ENCODE peak calls at places on chromosomes 13 and 19, in six cellular contexts. X is HCT116, K is K562, L is H1, T is HepG2, D is SK-N-SH. Y is an unnamed sample.

GRCh38 chr19:35000647-35001501 is 751 bp downstream of the GRAMD1A start:
- DNase-seq in K (peak; percentile 79), D (peak; percentile 53), T (peak; percentile 59), L (no peak), X (no peak), Y (no peak)

GRCh38 chr13:110483386-110483785 is 78.1 kb downstream of the RAB20 start:
- DNase-seq in D (no peak), L (no peak), T (no peak), K (no peak), X (no peak), Y (no peak)

GRCh38 chr19:28074773-28075172 is 1138.2 kb downstream of the UQCRFS1 start:
- DNase-seq in K (no peak), T (no peak), D (no peak), X (no peak), L (no peak), Y (no peak)

GRCh38 chr13:77055158-77055557 is 28.2 kb upstream of the FBXL3 start:
- DNase-seq in L (no peak), D (no peak), T (no peak), K (no peak), X (no peak), Y (peak; percentile 51)

GRCh38 chr13:42041684-42042035 is 6.8 kb upstream of the DGKH start:
- DNase-seq in X (no peak), T (no peak), L (peak; percentile 71), K (peak; percentile 10), D (peak; percentile 75), Y (peak; percentile 60)

GRCh38 chr19:35248310-35249145 is at the start of gene LSR:
- DNase-seq in X (peak; percentile 94), L (peak; percentile 93), K (peak; percentile 95), D (no peak), T (peak; percentile 89), Y (peak; percentile 91)

GRCh38 chr19:23391239-23391638 is 4.0 kb downstream of the ZNF91 start:
- DNase-seq in K (no peak), D (no peak), T (no peak), L (no peak), X (no peak), Y (no peak)

GRCh38 chr13:39538826-39539555 is 64.0 kb downstream of the LHFPL6 start:
- DNase-seq in D (no peak), K (no peak), L (no peak), T (no peak), X (no peak), Y (no peak)

GRCh38 chr19:38049105-38049649 is 142.2 kb downstream of the SIPA1L3 start:
- DNase-seq in T (no peak), K (no peak), X (no peak), D (no peak), L (no peak), Y (no peak)

GRCh38 chr13:43880451-43880850 is 747 bp downstream of the LACC1 start:
- DNase-seq in D (no peak), K (no peak), T (no peak), X (no peak), L (no peak), Y (no peak)

GRCh38 chr19:1264801-1265610 is 4.1 kb upstream of the CIRBP start:
- DNase-seq in D (no peak), T (peak; percentile 84), L (peak; percentile 81), X (no peak), K (peak; percentile 50), Y (no peak)

GRCh38 chr13:97011446-97012131 is 17.3 kb upstream of the OXGR1 start:
- DNase-seq in D (no peak), X (no peak), K (no peak), T (no peak), L (no peak), Y (no peak)

GRCh38 chr19:43901395-43902390 is 33.4 kb downstream of the ZNF45 start:
- DNase-seq in L (peak; percentile 88), D (peak; percentile 78), K (peak; percentile 77), X (no peak), T (peak; percentile 80), Y (no peak)

GRCh38 chr19:3233831-3234230 is 9.4 kb downstream of the CELF5 start:
- DNase-seq in L (no peak), T (no peak), D (no peak), X (no peak), K (no peak), Y (no peak)

GRCh38 chr13:25882732-25883357 is 169.0 kb downstream of the SHISA2 start:
- DNase-seq in K (no peak), T (no peak), D (peak; percentile 15), X (no peak), L (no peak), Y (no peak)

GRCh38 chr13:27500806-27501534 is 50.6 kb upstream of the MTIF3 start:
- DNase-seq in X (no peak), D (no peak), L (no peak), T (no peak), K (no peak), Y (no peak)

GRCh38 chr13:92821324-92821723 is 405.3 kb upstream of the GPC6 start:
- DNase-seq in D (no peak), T (no peak), X (no peak), L (no peak), K (no peak), Y (no peak)

GRCh38 chr13:91659583-91660415 is 261.4 kb downstream of the GPC5 start:
- DNase-seq in L (no peak), K (no peak), T (no peak), X (no peak), D (no peak), Y (no peak)

GRCh38 chr19:23116802-23117571 is at the start of gene ZNF730:
- DNase-seq in T (no peak), K (peak; percentile 39), X (no peak), L (peak; percentile 91), D (peak; percentile 85), Y (peak; percentile 81)

GRCh38 chr19:54312011-54312410 is 955 bp downstream of the LILRA5 start:
- DNase-seq in K (no peak), X (no peak), T (no peak), L (no peak), D (no peak), Y (no peak)

GRCh38 chr19:54311486-54311885 is 1.5 kb downstream of the LILRA5 start:
- DNase-seq in K (no peak), D (no peak), T (no peak), X (no peak), L (no peak), Y (no peak)

GRCh38 chr19:54310543-54310942 is 2.4 kb downstream of the LILRA5 start:
- DNase-seq in T (no peak), K (no peak), L (no peak), X (no peak), D (no peak), Y (no peak)

GRCh38 chr19:54309811-54310210 is 3.2 kb downstream of the LILRA5 start:
- DNase-seq in K (no peak), D (no peak), L (no peak), X (no peak), T (no peak), Y (no peak)

DNA sequence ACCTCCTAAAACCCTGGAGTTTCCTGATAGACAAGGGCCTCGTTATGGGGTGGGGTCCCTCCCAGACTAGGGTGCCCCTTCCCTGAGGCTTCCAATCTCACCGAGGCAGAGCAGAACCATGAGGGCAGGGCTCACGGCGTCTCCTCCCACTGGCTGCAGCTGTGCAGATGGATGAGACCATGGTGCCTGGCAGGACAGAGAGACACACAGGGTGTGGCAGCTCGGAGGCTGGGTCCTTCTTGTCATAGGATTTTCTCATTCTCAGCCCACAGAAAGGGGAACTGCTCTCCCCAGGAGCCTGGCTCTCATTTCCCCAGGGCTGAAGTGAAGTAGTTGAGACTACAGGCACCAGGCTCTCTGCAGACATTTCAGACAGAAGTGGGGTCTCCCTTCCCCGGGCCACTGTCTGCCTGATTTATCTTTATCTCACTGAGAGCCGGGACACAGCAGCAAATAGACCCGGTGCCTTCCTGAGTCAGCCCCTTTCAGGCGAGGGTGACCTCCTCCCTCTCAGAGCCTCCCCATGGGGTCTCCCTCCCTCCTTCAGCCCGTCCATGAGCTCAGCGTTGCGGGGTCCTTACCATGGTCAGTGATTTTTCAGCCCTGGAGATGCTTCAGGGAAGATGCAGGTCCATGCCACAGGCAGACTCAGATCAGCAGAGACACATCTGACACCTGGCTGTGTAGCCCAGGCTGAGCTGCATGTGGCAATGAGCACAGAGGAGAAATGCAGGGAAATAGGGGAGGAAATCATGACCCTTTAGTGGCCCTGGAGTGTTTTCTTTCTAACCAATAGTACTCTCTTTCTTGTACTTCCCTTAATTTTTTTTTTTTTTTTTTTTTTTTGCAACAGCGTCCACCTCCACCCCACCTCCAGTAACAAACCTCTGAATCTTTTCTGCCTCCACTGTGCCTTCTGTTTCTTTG is at the start of gene LILRA5:
- DNase-seq in T (no peak), D (no peak), X (no peak), K (no peak), L (no peak), Y (no peak)
- TF ChIP-seq JUND in T (no peak), D (no peak), X (no peak), K (no peak), L (no peak), Y (no peak)

GRCh38 chr13:20547479-20547908 is 19.5 kb upstream of the IFT88 start:
- DNase-seq in D (no peak), K (no peak), L (no peak), T (peak; percentile 89), X (no peak), Y (no peak)

GRCh38 chr13:20546559-20546958 is 20.4 kb upstream of the IFT88 start:
- DNase-seq in D (no peak), K (no peak), T (no peak), X (no peak), L (no peak), Y (no peak)

GRCh38 chr13:20553309-20553708 is 13.6 kb upstream of the IFT88 start:
- DNase-seq in D (no peak), L (no peak), T (peak; percentile 83), X (no peak), K (no peak), Y (no peak)

DNA sequence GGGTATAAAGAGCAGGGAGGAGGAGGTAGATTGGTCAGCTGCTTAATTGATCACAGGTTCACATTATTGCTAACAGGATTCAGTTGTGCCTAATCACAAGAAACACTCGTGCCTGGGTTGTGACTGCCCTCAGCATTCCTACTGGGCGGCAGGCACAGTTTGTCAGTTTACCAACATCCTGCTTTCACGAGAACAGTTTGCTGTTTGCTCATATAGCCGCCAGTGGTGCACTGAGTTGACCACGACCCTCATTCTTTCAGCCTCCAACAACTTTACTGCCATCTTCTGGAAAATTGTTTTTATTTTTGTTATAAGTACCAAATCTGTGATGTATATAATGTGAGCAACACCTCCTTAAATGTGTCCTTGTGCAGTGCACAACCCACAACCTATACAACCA is 16.2 kb upstream of the IFT88 start:
- DNase-seq in X (no peak), T (peak; percentile 23), K (no peak), L (no peak), D (no peak), Y (no peak)
- TF ChIP-seq JUND in X (no peak), T (no peak), K (no peak), L (no peak), D (no peak), Y (no peak)

DNA sequence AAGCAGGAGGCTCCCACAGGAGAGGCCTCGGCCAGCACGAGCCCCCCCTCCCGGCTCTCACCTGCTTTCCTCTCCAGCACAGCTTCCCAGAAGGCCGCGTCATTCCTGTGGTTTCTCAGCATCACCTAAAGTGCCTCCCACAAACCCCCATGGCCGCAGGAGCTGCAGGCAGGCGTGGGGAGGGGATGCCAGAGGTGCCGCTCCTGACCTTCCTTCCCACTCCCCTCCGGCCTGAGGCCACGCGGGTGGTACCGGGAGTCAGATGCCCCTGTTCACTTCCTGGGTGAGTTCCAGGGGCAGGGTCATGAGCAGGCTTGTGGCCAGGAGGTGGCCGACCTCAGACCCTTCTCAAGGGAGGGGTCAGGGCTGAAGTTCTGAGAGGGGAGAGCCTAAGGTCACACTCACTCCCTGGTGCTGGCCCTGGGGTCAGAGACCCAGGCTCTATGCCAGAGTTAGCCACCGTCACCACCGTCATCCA is 14.4 kb upstream of the NPAS1 start:
- DNase-seq in T (peak; percentile 30), K (peak; percentile 49), L (no peak), D (no peak), X (no peak), Y (no peak)
- TF ChIP-seq JUND in T (no peak), K (no peak), L (no peak), D (no peak), X (no peak), Y (no peak)

GRCh38 chr19:33064117-33064777 is 441 bp downstream of the RHPN2 start:
- DNase-seq in D (peak; percentile 84), L (peak; percentile 79), T (no peak), X (no peak), K (peak; percentile 77), Y (peak; percentile 54)
- TF ChIP-seq JUND in D (no peak), L (no peak), T (no peak), X (no peak), K (no peak), Y (no peak)

Y was measured in T47D.